ENCODE peak calls at places on chromosomes 7 and 10, in four cellular contexts. X is HepG2, U is SK-N-SH, P is K562. Z is an unnamed sample.

GRCh38 chr7:36281945-36282727 is 107.5 kb upstream of the ANLN start:
- DNase-seq in P (peak; percentile 16), X (no peak), U (no peak), Z (peak; percentile 55)

GRCh38 chr10:60409202-60409601 is 19.5 kb upstream of the ANK3 start:
- DNase-seq in P (no peak), X (no peak), U (no peak), Z (no peak)

GRCh38 chr7:39880556-39880955 is 69.5 kb upstream of the CDK13 start:
- DNase-seq in U (no peak), X (no peak), P (no peak), Z (no peak)

GRCh38 chr10:6406220-6407033 is 173.6 kb downstream of the PRKCQ start:
- DNase-seq in U (peak; percentile 39), X (peak; percentile 8), P (peak; percentile 21), Z (no peak)

GRCh38 chr7:14894826-14895225 is 7.7 kb downstream of the DGKB start:
- DNase-seq in P (no peak), U (no peak), X (no peak), Z (no peak)

GRCh38 chr7:78489851-78490250 is 691.3 kb downstream of the PHTF2 start:
- DNase-seq in P (no peak), U (no peak), X (no peak), Z (no peak)

GRCh38 chr7:154672659-154673415 is 330.1 kb downstream of the PAXIP1 start:
- DNase-seq in U (no peak), P (peak; percentile 87), X (no peak), Z (no peak)

GRCh38 chr7:122672536-122672935 is 26.4 kb downstream of the RNF133 start:
- DNase-seq in X (no peak), P (no peak), U (no peak), Z (no peak)

GRCh38 chr7:64685091-64685490 is 19.2 kb downstream of the ZNF107 start:
- DNase-seq in P (no peak), X (no peak), U (no peak), Z (no peak)

GRCh38 chr7:94912085-94912484 is 4.7 kb downstream of the PPP1R9A start:
- DNase-seq in U (no peak), P (no peak), X (peak; percentile 12), Z (no peak)

GRCh38 chr10:48748573-48748972 is 63.9 kb downstream of the WDFY4 start:
- DNase-seq in X (no peak), U (no peak), P (no peak), Z (no peak)

GRCh38 chr7:129655801-129656200 is 44.3 kb downstream of the NRF1 start:
- DNase-seq in P (no peak), U (no peak), X (no peak), Z (no peak)

GRCh38 chr10:113433711-113434110 is 119.1 kb upstream of the HABP2 start:
- DNase-seq in P (no peak), U (no peak), X (no peak), Z (no peak)

GRCh38 chr7:3725660-3726059 is 424.6 kb downstream of the SDK1 start:
- DNase-seq in P (no peak), U (no peak), X (no peak), Z (no peak)

GRCh38 chr10:118753331-118753730 is 1.4 kb downstream of the CACUL1 start:
- DNase-seq in P (no peak), U (no peak), X (no peak), Z (no peak)

GRCh38 chr10:49611815-49612512 is 1.9 kb downstream of the SLC18A3 start:
- DNase-seq in X (no peak), U (no peak), P (no peak), Z (peak; percentile 45)

DNA sequence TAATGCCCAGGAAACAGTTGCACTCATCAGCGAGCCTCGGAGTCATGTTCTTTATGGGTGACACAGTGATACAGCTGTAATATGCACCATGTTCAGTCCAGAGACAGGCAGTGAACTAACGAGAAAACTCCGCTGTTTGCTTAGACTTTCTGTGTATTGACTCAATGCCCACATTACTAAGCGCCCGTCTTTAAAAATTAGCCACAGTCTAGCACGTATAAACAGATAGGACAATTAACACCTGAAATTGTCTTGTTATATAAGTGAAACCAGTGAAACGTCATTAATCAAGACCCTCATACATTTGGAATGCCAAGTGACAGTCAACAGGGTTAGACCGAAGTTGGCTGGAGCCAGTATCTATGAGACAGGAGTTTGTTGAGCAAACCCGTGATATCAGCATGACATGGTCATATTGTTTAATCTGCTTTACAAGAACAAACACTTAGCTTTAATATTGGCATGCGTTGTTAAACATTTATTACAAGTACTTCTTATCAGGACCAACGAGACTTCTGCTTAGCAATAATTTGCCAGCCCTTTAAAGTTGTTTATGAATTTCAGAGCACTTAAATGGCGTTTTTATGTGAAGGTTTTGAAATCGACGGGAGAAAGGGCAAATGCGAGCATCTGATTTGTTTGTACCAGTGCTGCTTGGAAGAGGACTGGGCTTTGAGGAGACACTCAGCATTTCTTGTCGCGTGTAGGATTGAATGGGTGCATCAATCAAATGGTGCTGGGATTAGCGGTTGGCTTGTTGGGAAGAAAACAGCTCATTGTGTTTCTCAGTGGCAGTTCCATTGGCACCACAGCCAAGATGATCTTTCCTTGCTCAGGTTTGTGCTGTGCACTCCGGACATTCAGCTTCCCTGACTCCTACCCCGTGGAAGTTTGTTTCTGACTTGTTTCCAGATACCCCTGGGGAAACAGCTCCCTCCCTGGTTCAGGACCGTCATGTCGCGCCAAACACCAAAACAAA is 56.3 kb downstream of the CAMK1D start:
- DNase-seq in X (no peak), U (no peak), P (no peak), Z (no peak)
- TF ChIP-seq EP300 in X (no peak), U (no peak), P (no peak), Z (no peak)

GRCh38 chr10:76422769-76423168 is 991.3 kb downstream of the LRMDA start:
- DNase-seq in X (no peak), P (no peak), U (no peak), Z (no peak)
- TF ChIP-seq CTCF in X (no peak), P (no peak), U (no peak), Z (no peak)

DNA sequence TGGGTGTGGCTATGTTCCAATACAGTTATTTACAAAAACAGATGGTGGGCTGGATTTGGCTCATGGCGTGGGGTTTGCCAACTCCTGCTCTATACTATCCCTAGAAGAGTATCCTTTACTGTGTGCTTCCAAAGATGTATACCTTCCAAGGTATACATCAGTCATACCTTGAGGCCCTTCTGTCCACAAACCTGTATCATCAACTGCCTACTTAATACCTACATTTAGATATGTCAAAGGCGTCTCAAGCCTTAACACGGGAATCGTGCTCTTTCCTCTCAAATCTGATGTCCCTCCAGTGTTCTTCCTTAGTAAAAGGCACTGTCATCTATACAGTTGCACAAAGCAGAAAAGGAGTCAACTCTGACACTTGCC is 37.0 kb downstream of the NAMPT start:
- DNase-seq in P (no peak), U (no peak), X (no peak), Z (no peak)
- TF ChIP-seq POLR2AphosphoS5 in P (no peak), U (no peak), X (no peak), Z (no peak)

GRCh38 chr10:22475857-22476600 is 130.7 kb downstream of the SPAG6 start:
- DNase-seq in X (no peak), P (no peak), U (peak; percentile 76), Z (no peak)
- TF ChIP-seq EP300 in X (no peak), P (no peak), U (no peak), Z (no peak)

GRCh38 chr7:102916881-102917280 is 4.1 kb downstream of the LRRC17 start:
- DNase-seq in X (no peak), U (no peak), P (no peak), Z (no peak)

GRCh38 chr7:102914585-102914984 is 1.8 kb downstream of the LRRC17 start:
- DNase-seq in X (no peak), P (no peak), U (no peak), Z (no peak)

GRCh38 chr7:102918865-102919264 is 6.1 kb downstream of the LRRC17 start:
- DNase-seq in X (no peak), P (no peak), U (no peak), Z (no peak)

GRCh38 chr7:102917436-102918353 is 4.9 kb downstream of the LRRC17 start:
- DNase-seq in P (no peak), U (no peak), X (no peak), Z (no peak)

DNA sequence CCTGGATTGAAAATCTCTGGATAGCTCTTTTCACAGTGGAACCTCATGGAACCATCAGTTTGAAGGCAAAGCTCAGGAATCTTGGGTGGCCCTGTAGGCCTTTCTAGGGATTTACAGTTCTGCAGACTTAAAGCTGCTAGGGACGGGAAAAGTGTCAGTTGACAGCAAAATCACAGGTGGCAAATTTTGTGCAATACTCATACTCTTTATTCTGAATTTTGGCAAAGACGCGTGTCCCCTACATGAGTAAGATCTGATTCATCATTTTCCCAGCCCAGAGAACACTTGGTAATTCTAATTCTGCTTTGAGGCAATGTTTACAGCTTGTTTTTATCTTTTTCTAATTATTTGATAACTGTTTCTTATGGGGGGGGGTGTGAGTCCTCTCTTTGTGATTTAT is 3.6 kb downstream of the LRRC17 start:
- DNase-seq in X (no peak), P (no peak), U (no peak), Z (no peak)
- TF ChIP-seq CTCF in X (no peak), P (no peak), U (no peak), Z (no peak)

DNA sequence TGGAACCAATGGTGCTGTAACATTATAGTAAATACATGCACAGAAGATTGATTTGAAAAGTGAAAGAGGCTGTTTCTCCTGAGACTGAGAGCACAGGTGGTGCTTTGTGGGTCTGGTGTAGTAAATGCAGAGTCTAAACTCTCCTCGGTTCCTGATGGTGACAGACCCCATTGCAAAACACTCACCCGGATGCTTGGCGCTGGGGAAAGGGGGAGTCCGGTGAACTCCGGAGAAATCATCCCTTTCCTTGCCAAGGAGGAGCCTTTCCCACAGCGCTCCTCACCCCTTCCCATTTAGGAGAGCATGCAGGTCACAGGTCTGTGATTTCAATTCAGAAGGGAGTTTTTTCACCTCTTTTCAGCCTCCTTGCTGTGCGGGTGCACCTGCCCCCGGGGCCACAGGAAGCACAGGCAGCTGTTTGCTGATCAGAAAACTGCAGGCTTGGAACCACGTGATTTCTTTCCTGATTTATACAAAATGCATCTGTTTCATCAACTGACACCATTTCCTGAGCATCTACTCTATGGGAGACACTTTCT is 75.6 kb upstream of the LYZL2 start:
- DNase-seq in P (no peak), U (no peak), X (no peak), Z (no peak)
- TF ChIP-seq POLR2AphosphoS5 in P (no peak), U (no peak), X (no peak), Z (no peak)

DNA sequence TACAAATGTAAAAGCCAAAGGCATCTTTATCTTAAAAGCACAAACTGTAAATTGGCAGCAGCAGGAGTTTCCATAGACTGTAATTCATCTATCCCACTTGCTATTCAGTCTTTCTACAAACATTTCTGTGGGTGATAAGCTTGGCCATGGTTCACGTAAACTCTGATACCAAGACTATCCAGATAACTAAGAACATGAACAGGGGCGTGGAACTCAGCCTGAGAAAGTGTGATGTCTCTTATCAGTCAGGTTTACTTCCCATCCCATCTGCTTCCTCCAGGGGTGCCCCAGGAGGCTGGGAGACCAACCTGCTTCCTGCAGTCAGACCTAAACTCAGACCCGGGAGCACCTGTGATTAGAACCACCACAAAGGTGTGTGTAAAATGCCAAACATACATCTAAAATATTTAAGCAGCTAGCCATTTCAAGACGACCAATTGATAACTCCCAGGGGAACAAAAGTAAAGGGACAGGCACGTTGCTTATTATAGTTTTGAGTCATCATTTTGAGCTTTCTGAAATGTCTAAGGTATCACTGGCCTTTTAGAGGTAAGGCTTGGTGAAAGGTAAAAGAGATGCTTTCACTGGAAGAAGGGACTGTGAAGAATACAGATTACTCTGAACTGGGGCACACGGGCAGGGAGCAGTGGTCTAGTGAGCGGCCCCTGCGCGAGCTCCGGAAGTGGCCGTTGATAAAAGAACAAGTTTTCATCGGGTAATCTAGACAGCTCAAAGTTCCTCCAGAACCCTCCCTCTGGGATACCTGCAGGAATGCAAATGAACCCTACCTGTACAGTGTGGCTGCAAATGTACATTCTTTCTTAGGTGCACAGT is 51.5 kb downstream of the RSU1 start:
- DNase-seq in U (no peak), X (no peak), P (peak; percentile 75), Z (no peak)
- TF ChIP-seq EP300 in U (no peak), X (no peak), P (no peak), Z (no peak)

GRCh38 chr7:48337012-48337621 is 165.9 kb downstream of the ABCA13 start:
- DNase-seq in U (peak; percentile 14), P (peak; percentile 7), X (peak; percentile 10), Z (no peak)
- TF ChIP-seq CTCF in U (peak; percentile 61), P (no peak), X (peak; percentile 48), Z (peak; percentile 25)

Z was measured in suprapubic skin.